ENCODE peak calls at places on chromosomes 12 and 14, in four cellular contexts. One of them, this sample, is unnamed.

GRCh38 chr12:109736552-109737108 is 23.0 kb downstream of the FAM222A start:
- DNase-seq in A549: peak; percentile 32
- DNase-seq in breast epithelium: peak; percentile 38
- DNase-seq in endothelial cell of umbilical vein: peak; percentile 41
- DNase-seq in this sample: no peak

GRCh38 chr14:56199095-56199975 is 81.1 kb downstream of the PELI2 start:
- DNase-seq in A549: peak; percentile 95
- DNase-seq in breast epithelium: no peak
- DNase-seq in endothelial cell of umbilical vein: peak; percentile 96
- DNase-seq in this sample: peak; percentile 5

GRCh38 chr14:99982449-99983250 is 82.6 kb upstream of the EVL start:
- DNase-seq in A549: peak; percentile 74
- DNase-seq in breast epithelium: no peak
- DNase-seq in endothelial cell of umbilical vein: peak; percentile 73
- DNase-seq in this sample: peak; percentile 45

GRCh38 chr12:5665615-5666014 is 233.7 kb downstream of the NTF3 start:
- DNase-seq in A549: no peak
- DNase-seq in breast epithelium: no peak
- DNase-seq in endothelial cell of umbilical vein: no peak
- DNase-seq in this sample: peak; percentile 13

GRCh38 chr12:26251600-26251999 is 56.2 kb downstream of the SSPN start:
- DNase-seq in A549: no peak
- DNase-seq in breast epithelium: no peak
- DNase-seq in endothelial cell of umbilical vein: no peak
- DNase-seq in this sample: no peak

GRCh38 chr14:97138801-97139200 is 341.6 kb downstream of the VRK1 start:
- DNase-seq in A549: no peak
- DNase-seq in breast epithelium: no peak
- DNase-seq in endothelial cell of umbilical vein: no peak
- DNase-seq in this sample: no peak

GRCh38 chr14:71467419-71467818 is 464.8 kb upstream of the RGS6 start:
- DNase-seq in A549: no peak
- DNase-seq in breast epithelium: no peak
- DNase-seq in endothelial cell of umbilical vein: no peak
- DNase-seq in this sample: no peak

GRCh38 chr12:32454075-32454474 is 54.7 kb downstream of the FGD4 start:
- DNase-seq in A549: peak; percentile 65
- DNase-seq in breast epithelium: no peak
- DNase-seq in endothelial cell of umbilical vein: peak; percentile 68
- DNase-seq in this sample: no peak

GRCh38 chr12:15854916-15855315 is 27.3 kb upstream of the STRAP start:
- DNase-seq in A549: no peak
- DNase-seq in breast epithelium: no peak
- DNase-seq in endothelial cell of umbilical vein: no peak
- DNase-seq in this sample: no peak

GRCh38 chr12:113980054-113980453 is 13.9 kb upstream of the RBM19 start:
- DNase-seq in A549: no peak
- DNase-seq in breast epithelium: no peak
- DNase-seq in endothelial cell of umbilical vein: no peak
- DNase-seq in this sample: no peak

GRCh38 chr14:68951051-68951797 is 27.9 kb downstream of the ACTN1 start:
- DNase-seq in A549: peak; percentile 95
- DNase-seq in breast epithelium: peak; percentile 91
- DNase-seq in endothelial cell of umbilical vein: peak; percentile 74
- DNase-seq in this sample: peak; percentile 59

GRCh38 chr12:68624933-68625332 is 14.2 kb downstream of the RAP1B start:
- DNase-seq in A549: no peak
- DNase-seq in breast epithelium: no peak
- DNase-seq in endothelial cell of umbilical vein: no peak
- DNase-seq in this sample: no peak

GRCh38 chr14:94175403-94176146 is 1.5 kb downstream of the PPP4R4 start:
- DNase-seq in A549: no peak
- DNase-seq in breast epithelium: no peak
- DNase-seq in endothelial cell of umbilical vein: no peak
- DNase-seq in this sample: no peak

GRCh38 chr12:71157601-71158233 is at the start of gene TSPAN8:
- DNase-seq in A549: no peak
- DNase-seq in breast epithelium: no peak
- DNase-seq in endothelial cell of umbilical vein: peak; percentile 52
- DNase-seq in this sample: no peak
- TF ChIP-seq POLR2A in A549: no peak
- TF ChIP-seq POLR2A in breast epithelium: no peak
- TF ChIP-seq POLR2A in endothelial cell of umbilical vein: no peak
- TF ChIP-seq POLR2A in this sample: no peak

DNA sequence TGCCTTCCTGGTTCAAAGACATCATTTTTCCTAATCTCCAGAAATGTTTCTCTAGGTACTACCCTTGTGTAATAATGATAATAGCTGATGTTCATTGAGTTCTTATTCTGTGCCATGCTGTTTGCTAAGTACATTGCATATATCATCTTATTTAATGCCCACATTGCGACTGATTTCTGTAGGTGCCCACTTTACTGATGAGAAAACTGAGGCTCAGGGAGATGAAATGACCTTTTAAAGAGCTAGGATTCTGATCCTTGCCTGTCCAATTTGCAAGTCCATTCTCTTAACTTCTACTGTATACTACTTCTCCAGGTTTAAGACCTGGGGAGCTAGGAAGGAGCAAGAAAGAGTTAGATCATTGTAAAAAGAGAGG is 2.8 kb downstream of the DGKA start:
- DNase-seq in A549: no peak
- DNase-seq in breast epithelium: no peak
- DNase-seq in endothelial cell of umbilical vein: no peak
- DNase-seq in this sample: no peak
- TF ChIP-seq POLR2A in A549: no peak
- TF ChIP-seq POLR2A in breast epithelium: no peak
- TF ChIP-seq POLR2A in endothelial cell of umbilical vein: no peak
- TF ChIP-seq POLR2A in this sample: no peak

DNA sequence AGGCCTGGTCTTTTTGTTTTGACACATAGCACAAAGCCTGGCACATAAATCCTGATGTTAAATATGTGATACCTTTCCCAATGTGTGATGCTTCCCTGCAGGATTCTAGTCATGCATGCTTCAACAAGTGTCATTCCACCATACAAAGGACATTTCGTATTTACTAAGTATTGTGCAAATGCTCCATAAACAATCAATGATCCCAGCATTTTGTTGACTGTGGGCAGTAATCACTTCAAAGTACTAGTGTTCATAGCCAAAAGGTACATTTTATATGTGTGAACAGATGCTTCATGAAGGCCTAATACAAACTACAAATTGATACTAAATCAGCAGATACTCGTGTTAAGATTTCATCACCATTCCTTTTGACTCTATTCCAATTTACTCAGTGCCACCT is 4.4 kb downstream of the CCNB1IP1 start:
- DNase-seq in A549: no peak
- DNase-seq in breast epithelium: no peak
- DNase-seq in endothelial cell of umbilical vein: no peak
- DNase-seq in this sample: no peak
- TF ChIP-seq POLR2A in A549: no peak
- TF ChIP-seq POLR2A in breast epithelium: no peak
- TF ChIP-seq POLR2A in endothelial cell of umbilical vein: no peak
- TF ChIP-seq POLR2A in this sample: no peak

DNA sequence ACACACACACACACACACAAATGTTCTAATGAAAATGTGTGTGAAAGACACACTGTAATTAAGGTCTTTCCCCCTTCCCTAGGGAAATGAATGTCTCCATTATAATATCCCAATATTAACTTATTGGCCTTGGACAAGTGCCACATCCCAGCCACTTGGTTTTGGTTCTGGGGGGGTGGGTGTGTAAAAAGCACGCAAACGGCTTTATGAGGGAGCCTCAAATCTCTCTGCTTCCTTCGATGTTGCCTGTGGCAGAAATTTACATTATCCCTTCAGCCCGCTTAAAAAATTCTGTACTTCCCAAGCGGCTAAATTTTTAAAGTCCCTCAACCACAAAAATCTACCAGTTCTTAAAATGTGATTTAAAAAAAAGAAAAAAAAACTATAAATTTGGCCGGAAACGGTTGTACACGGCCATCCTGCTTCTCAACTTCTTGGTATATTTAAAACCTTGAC is 432 bp downstream of the C14orf93 start:
- DNase-seq in A549: no peak
- DNase-seq in breast epithelium: no peak
- DNase-seq in endothelial cell of umbilical vein: no peak
- DNase-seq in this sample: no peak
- TF ChIP-seq POLR2A in A549: no peak
- TF ChIP-seq POLR2A in breast epithelium: no peak
- TF ChIP-seq POLR2A in endothelial cell of umbilical vein: no peak
- TF ChIP-seq POLR2A in this sample: no peak

GRCh38 chr14:20682435-20683124 is 1.8 kb upstream of the RNASE4 start:
- DNase-seq in A549: peak; percentile 96
- DNase-seq in breast epithelium: peak; percentile 87
- DNase-seq in endothelial cell of umbilical vein: peak; percentile 95
- DNase-seq in this sample: no peak
- TF ChIP-seq POLR2A in A549: peak; percentile 80
- TF ChIP-seq POLR2A in breast epithelium: peak; percentile 98
- TF ChIP-seq POLR2A in endothelial cell of umbilical vein: peak; percentile 89
- TF ChIP-seq POLR2A in this sample: peak; percentile 77

DNA sequence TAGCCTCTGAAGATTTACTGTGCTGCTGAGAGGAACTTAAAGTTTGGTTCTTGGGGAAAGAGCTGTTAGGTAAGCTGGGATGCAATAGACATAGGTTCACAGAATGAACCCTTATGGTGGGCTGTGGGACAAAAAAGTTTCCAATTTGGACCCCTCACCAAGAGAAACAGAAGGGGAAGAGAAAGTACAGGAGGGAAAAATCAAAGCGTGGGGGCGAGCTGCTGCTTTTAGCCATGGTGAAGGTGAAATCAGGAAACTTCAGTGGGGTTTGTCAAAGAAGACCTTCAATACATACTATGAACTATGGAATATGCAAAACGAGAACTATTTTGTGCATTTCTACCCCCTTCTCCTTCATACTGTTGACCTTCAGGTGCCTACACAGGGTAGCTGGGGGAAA is 10.6 kb upstream of the NINJ2 start:
- DNase-seq in A549: no peak
- DNase-seq in breast epithelium: no peak
- DNase-seq in endothelial cell of umbilical vein: no peak
- DNase-seq in this sample: no peak
- TF ChIP-seq POLR2A in A549: no peak
- TF ChIP-seq POLR2A in breast epithelium: no peak
- TF ChIP-seq POLR2A in endothelial cell of umbilical vein: no peak
- TF ChIP-seq POLR2A in this sample: no peak

DNA sequence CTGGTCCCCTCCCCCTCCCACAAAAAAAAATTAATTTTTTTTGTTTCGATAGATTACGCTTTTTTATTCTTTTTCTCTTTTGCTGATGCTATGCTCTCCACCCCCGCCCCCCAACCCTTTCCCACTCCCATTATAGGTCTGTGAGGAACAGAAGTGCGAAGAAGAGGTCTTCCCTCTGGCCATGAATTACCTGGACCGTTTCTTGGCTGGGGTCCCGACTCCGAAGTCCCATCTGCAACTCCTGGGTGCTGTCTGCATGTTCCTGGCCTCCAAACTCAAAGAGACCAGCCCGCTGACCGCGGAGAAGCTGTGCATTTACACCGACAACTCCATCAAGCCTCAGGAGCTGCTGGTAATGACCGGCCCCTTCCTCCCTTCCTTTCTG is 2.3 kb downstream of the CCND2 start:
- DNase-seq in A549: no peak
- DNase-seq in breast epithelium: no peak
- DNase-seq in endothelial cell of umbilical vein: no peak
- DNase-seq in this sample: no peak
- TF ChIP-seq POLR2A in A549: no peak
- TF ChIP-seq POLR2A in breast epithelium: no peak
- TF ChIP-seq POLR2A in endothelial cell of umbilical vein: no peak
- TF ChIP-seq POLR2A in this sample: no peak

GRCh38 chr14:28406181-28406580 is 360.4 kb upstream of the FOXG1 start:
- DNase-seq in A549: no peak
- DNase-seq in breast epithelium: no peak
- DNase-seq in endothelial cell of umbilical vein: peak; percentile 6
- DNase-seq in this sample: no peak
- TF ChIP-seq POLR2A in A549: no peak
- TF ChIP-seq POLR2A in breast epithelium: no peak
- TF ChIP-seq POLR2A in endothelial cell of umbilical vein: no peak
- TF ChIP-seq POLR2A in this sample: no peak

GRCh38 chr14:77076118-77076631 is 21.9 kb upstream of the CIPC start:
- DNase-seq in A549: no peak
- DNase-seq in breast epithelium: no peak
- DNase-seq in endothelial cell of umbilical vein: peak; percentile 89
- DNase-seq in this sample: no peak
- TF ChIP-seq POLR2A in A549: no peak
- TF ChIP-seq POLR2A in breast epithelium: no peak
- TF ChIP-seq POLR2A in endothelial cell of umbilical vein: no peak
- TF ChIP-seq POLR2A in this sample: no peak

This sample was measured in H54.